ENCODE peak calls at places on chromosomes 3 and 15, in nine cellular contexts. S, Y, Z, K, O, D, F, C and M are unnamed samples.

GRCh38 chr3:157248590-157249425 is 88.9 kb upstream of the CCNL1 start:
- DNase-seq in S (no peak), Z (peak), F (peak), D (peak), K (no peak), Y (peak), C (no peak), O (peak), M (no peak)

GRCh38 chr3:17125738-17126137 is 241.0 kb downstream of the PLCL2 start:
- DNase-seq in Z (no peak), S (no peak), O (no peak), D (no peak), K (peak), F (no peak), C (no peak), Y (no peak), M (no peak)

GRCh38 chr15:51367322-51367976 is 26.0 kb downstream of the GLDN start:
- DNase-seq in F (no peak), D (no peak), K (no peak), C (no peak), O (no peak), Z (no peak), S (no peak), Y (no peak), M (no peak)

GRCh38 chr3:185874119-185874518 is 49.3 kb upstream of the IGF2BP2 start:
- DNase-seq in S (no peak), D (no peak), F (no peak), Z (no peak), K (no peak), O (no peak), C (no peak), Y (no peak), M (no peak)

GRCh38 chr3:111947179-111947727 is 31.6 kb upstream of the ABHD10 start:
- DNase-seq in C (no peak), O (no peak), Y (no peak), S (no peak), K (no peak), Z (no peak), F (peak), D (peak), M (no peak)

GRCh38 chr3:177035678-177036077 is 161.6 kb downstream of the TBL1XR1 start:
- DNase-seq in F (no peak), D (no peak), K (no peak), Y (no peak), O (no peak), C (no peak), Z (peak), S (no peak), M (no peak)

GRCh38 chr3:66618066-66618465 is 117.2 kb upstream of the LRIG1 start:
- DNase-seq in K (no peak), Z (no peak), Y (no peak), O (no peak), D (no peak), F (peak), C (no peak), S (no peak), M (no peak)

GRCh38 chr15:71451080-71451479 is 335.8 kb downstream of the THSD4 start:
- DNase-seq in Z (no peak), C (no peak), S (no peak), K (no peak), O (no peak), D (no peak), Y (no peak), F (no peak), M (no peak)

GRCh38 chr15:60065951-60066350 is 61.8 kb downstream of the FOXB1 start:
- DNase-seq in Y (peak), F (no peak), C (no peak), Z (no peak), K (no peak), O (no peak), S (no peak), D (no peak), M (no peak)

GRCh38 chr3:170309044-170309443 is 48.5 kb upstream of the SKIL start:
- DNase-seq in F (no peak), C (no peak), K (no peak), D (no peak), Y (no peak), Z (no peak), O (no peak), S (no peak), M (no peak)

GRCh38 chr3:161070252-161070930 is 34.8 kb downstream of the B3GALNT1 start:
- DNase-seq in C (no peak), S (no peak), K (no peak), Z (no peak), O (no peak), F (peak), Y (no peak), D (no peak), M (no peak)

GRCh38 chr15:22845289-22845900 is 6.9 kb downstream of the NIPA2 start:
- DNase-seq in C (no peak), F (peak), K (no peak), Z (no peak), O (no peak), D (no peak), Y (no peak), S (no peak), M (no peak)

GRCh38 chr3:165725296-165725695 is 111.9 kb downstream of the BCHE start:
- DNase-seq in D (peak), Y (no peak), C (no peak), Z (no peak), F (no peak), O (no peak), K (no peak), S (no peak), M (no peak)

GRCh38 chr15:53588773-53589172 is 170.7 kb downstream of the WDR72 start:
- DNase-seq in Y (no peak), Z (no peak), F (peak), S (no peak), D (peak), K (no peak), O (no peak), C (no peak), M (no peak)

GRCh38 chr3:138916824-138917223 is 30.1 kb downstream of the FOXL2 start:
- DNase-seq in O (no peak), Z (no peak), C (no peak), F (no peak), S (no peak), D (no peak), K (no peak), Y (no peak), M (no peak)

GRCh38 chr3:12303998-12304397 is 15.1 kb downstream of the PPARG start:
- DNase-seq in Z (no peak), O (no peak), C (no peak), D (no peak), K (no peak), F (no peak), Y (no peak), S (no peak), M (no peak)

GRCh38 chr3:123755085-123755484 is 129.0 kb downstream of the MYLK start:
- DNase-seq in Y (no peak), K (peak), Z (no peak), C (no peak), S (no peak), D (no peak), F (no peak), O (no peak), M (no peak)

GRCh38 chr3:62686486-62686885 is 188.7 kb downstream of the CADPS start:
- DNase-seq in D (peak), Y (no peak), S (no peak), Z (no peak), F (no peak), K (no peak), O (no peak), C (no peak), M (no peak)

GRCh38 chr15:37106490-37107001 is 6.2 kb upstream of the MEIS2 start:
- DNase-seq in Z (no peak), K (no peak), S (no peak), D (no peak), Y (peak), O (peak), C (no peak), F (peak), M (no peak)

GRCh38 chr15:81106560-81106959 is 27.5 kb upstream of the CFAP161 start:
- DNase-seq in F (peak), D (peak), O (peak), C (no peak), S (no peak), Z (peak), Y (no peak), K (peak), M (no peak)

GRCh38 chr3:5053021-5053831 is 68.9 kb upstream of the ARL8B start:
- DNase-seq in O (no peak), F (peak), C (no peak), K (no peak), S (no peak), D (no peak), Y (no peak), Z (no peak), M (no peak)

GRCh38 chr3:117399311-117400068 is 689.9 kb downstream of the TUSC7 start:
- DNase-seq in O (peak), C (no peak), F (peak), S (no peak), Z (peak), D (no peak), K (no peak), Y (no peak), M (peak)

GRCh38 chr15:50181983-50182232 is at the start of gene SLC27A2:
- DNase-seq in F (peak), Z (peak), Y (no peak), D (peak), O (peak), C (no peak), S (no peak), K (no peak), M (no peak)

GRCh38 chr3:140863481-140864084 is 78.1 kb upstream of the SLC25A36 start:
- DNase-seq in Z (peak), O (peak), C (no peak), F (peak), K (peak), Y (no peak), D (peak), S (peak), M (no peak)